ENCODE peak calls at places on chromosomes 3 and 15, in nine cellular contexts. One of them, this sample, is unnamed.
A peak's percentile ranks its signal among the peaks of the same experiment; 100 is the strongest.

GRCh38 chr15:60343221-60343970 is 54.4 kb downstream of the ANXA2 start:
- DNase-seq in AG10803: peak; percentile 48
- DNase-seq in aorta: no peak
- DNase-seq in stomach: no peak
- DNase-seq in EH: peak; percentile 62
- DNase-seq in islet precursor cell: no peak
- DNase-seq in amniotic stem cell: no peak
- DNase-seq in GDM1: no peak
- DNase-seq in fibroblast of gingiva: peak; percentile 53
- DNase-seq in this sample: no peak

GRCh38 chr3:21237638-21238037 is 513.4 kb downstream of the ZNF385D start:
- DNase-seq in AG10803: peak; percentile 71
- DNase-seq in aorta: no peak
- DNase-seq in stomach: no peak
- DNase-seq in EH: peak; percentile 16
- DNase-seq in islet precursor cell: no peak
- DNase-seq in amniotic stem cell: no peak
- DNase-seq in GDM1: no peak
- DNase-seq in fibroblast of gingiva: no peak
- DNase-seq in this sample: no peak

GRCh38 chr15:26974120-26974780 is 3.3 kb downstream of the GABRG3 start:
- DNase-seq in AG10803: peak; percentile 18
- DNase-seq in aorta: no peak
- DNase-seq in stomach: no peak
- DNase-seq in EH: no peak
- DNase-seq in islet precursor cell: no peak
- DNase-seq in amniotic stem cell: no peak
- DNase-seq in GDM1: no peak
- DNase-seq in fibroblast of gingiva: no peak
- DNase-seq in this sample: peak; percentile 53

GRCh38 chr15:100115711-100116090 is 226.1 kb downstream of the ADAMTS17 start:
- DNase-seq in AG10803: peak; percentile 54
- DNase-seq in aorta: no peak
- DNase-seq in stomach: no peak
- DNase-seq in EH: no peak
- DNase-seq in islet precursor cell: no peak
- DNase-seq in amniotic stem cell: no peak
- DNase-seq in GDM1: no peak
- DNase-seq in fibroblast of gingiva: no peak
- DNase-seq in this sample: no peak

GRCh38 chr15:79310612-79310984 is 314 bp upstream of the TMED3 start:
- DNase-seq in AG10803: peak; percentile 12
- DNase-seq in aorta: no peak
- DNase-seq in stomach: no peak
- DNase-seq in EH: no peak
- DNase-seq in islet precursor cell: no peak
- DNase-seq in amniotic stem cell: no peak
- DNase-seq in GDM1: peak; percentile 41
- DNase-seq in fibroblast of gingiva: no peak
- DNase-seq in this sample: peak; percentile 23

GRCh38 chr3:70916375-70917055 is 604.1 kb upstream of the MDFIC2 start:
- DNase-seq in AG10803: no peak
- DNase-seq in aorta: no peak
- DNase-seq in stomach: no peak
- DNase-seq in EH: peak; percentile 29
- DNase-seq in islet precursor cell: no peak
- DNase-seq in amniotic stem cell: no peak
- DNase-seq in GDM1: no peak
- DNase-seq in fibroblast of gingiva: no peak
- DNase-seq in this sample: no peak

GRCh38 chr15:57198654-57199241 is 177.6 kb upstream of the CGNL1 start:
- DNase-seq in AG10803: no peak
- DNase-seq in aorta: no peak
- DNase-seq in stomach: no peak
- DNase-seq in EH: peak; percentile 12
- DNase-seq in islet precursor cell: peak; percentile 66
- DNase-seq in amniotic stem cell: no peak
- DNase-seq in GDM1: no peak
- DNase-seq in fibroblast of gingiva: no peak
- DNase-seq in this sample: peak; percentile 99

GRCh38 chr3:197432407-197433127 is 123.2 kb downstream of the BDH1 start:
- DNase-seq in AG10803: no peak
- DNase-seq in aorta: no peak
- DNase-seq in stomach: peak; percentile 56
- DNase-seq in EH: peak; percentile 5
- DNase-seq in islet precursor cell: no peak
- DNase-seq in amniotic stem cell: no peak
- DNase-seq in GDM1: no peak
- DNase-seq in fibroblast of gingiva: no peak
- DNase-seq in this sample: no peak

GRCh38 chr3:153138267-153139210 is 23.5 kb upstream of the RAP2B start:
- DNase-seq in AG10803: peak; percentile 90
- DNase-seq in aorta: peak; percentile 88
- DNase-seq in stomach: peak; percentile 70
- DNase-seq in EH: peak; percentile 93
- DNase-seq in islet precursor cell: peak; percentile 92
- DNase-seq in amniotic stem cell: peak; percentile 89
- DNase-seq in GDM1: no peak
- DNase-seq in fibroblast of gingiva: peak; percentile 91
- DNase-seq in this sample: no peak

GRCh38 chr3:188322135-188322892 is 168.4 kb downstream of the LPP start:
- DNase-seq in AG10803: no peak
- DNase-seq in aorta: no peak
- DNase-seq in stomach: no peak
- DNase-seq in EH: no peak
- DNase-seq in islet precursor cell: no peak
- DNase-seq in amniotic stem cell: no peak
- DNase-seq in GDM1: no peak
- DNase-seq in fibroblast of gingiva: no peak
- DNase-seq in this sample: no peak

GRCh38 chr15:99669250-99669649 is 64.0 kb downstream of the LYSMD4 start:
- DNase-seq in AG10803: no peak
- DNase-seq in aorta: no peak
- DNase-seq in stomach: no peak
- DNase-seq in EH: no peak
- DNase-seq in islet precursor cell: no peak
- DNase-seq in amniotic stem cell: no peak
- DNase-seq in GDM1: no peak
- DNase-seq in fibroblast of gingiva: no peak
- DNase-seq in this sample: no peak

This sample was measured in NCI-H510A treated with DMSO at 0.1 percent for 48 hours.